ENCODE peak calls at places on chromosomes 16 and 17, in ten cellular contexts. K is A172; Q is activated T-cell treated with anti-CD3 and anti-CD28 coated beads, Interleukin-2, amount 50 U/mL, for 1 hour; G is amniotic stem cell; V is mucosa of descending colon; P is fibroblast of pulmonary artery; O is adipocyte; H is brain microvascular endothelial cell; X is stimulated activated CD8-positive, alpha-beta memory T cell treated with anti-CD3 and anti-CD28 coated beads, Interleukin-12 subunit alpha, Interleukin-12 subunit beta, amount 100 ng/mL, for 1 hour; L is GM20000. B is an unnamed sample.

GRCh38 chr17:4858068-4858879 is 25.1 kb downstream of the MINK1 start:
- DNase-seq in K (no peak), Q (no peak), G (no peak), V (no peak), P (peak), O (no peak), H (no peak), X (no peak), L (no peak), B (peak)

GRCh38 chr16:52440248-52440647 is 106.7 kb downstream of the TOX3 start:
- DNase-seq in K (no peak), Q (no peak), G (no peak), V (no peak), P (no peak), O (no peak), H (no peak), X (no peak), L (no peak), B (no peak)

GRCh38 chr17:18356624-18357023 is 6.7 kb downstream of the SHMT1 start:
- DNase-seq in K (no peak), Q (no peak), G (no peak), V (peak), P (peak), O (peak), H (no peak), X (no peak), L (no peak), B (peak)

GRCh38 chr17:47744168-47745036 is 11.4 kb downstream of the TBX21 start:
- DNase-seq in K (no peak), Q (no peak), G (no peak), V (no peak), P (no peak), O (no peak), H (no peak), X (no peak), L (no peak), B (no peak)

GRCh38 chr16:79600636-79601091 is at the start of gene MAF:
- DNase-seq in K (peak), Q (peak), G (no peak), V (peak), P (peak), O (peak), H (peak), X (peak), L (peak), B (peak)

GRCh38 chr16:86511317-86512161 is 1.2 kb downstream of the FOXF1 start:
- DNase-seq in K (no peak), Q (no peak), G (no peak), V (no peak), P (no peak), O (peak), H (no peak), X (no peak), L (no peak), B (no peak)

GRCh38 chr17:68694791-68695485 is 93.8 kb upstream of the FAM20A start:
- DNase-seq in K (peak), Q (no peak), G (no peak), V (no peak), P (peak), O (no peak), H (no peak), X (no peak), L (no peak), B (no peak)

GRCh38 chr16:86665319-86665675 is 86.9 kb downstream of the FOXL1 start:
- DNase-seq in K (peak), Q (no peak), G (no peak), V (no peak), P (peak), O (peak), H (peak), X (no peak), L (no peak), B (peak)

GRCh38 chr16:66603537-66604375 is 748 bp upstream of the CMTM3 start:
- DNase-seq in K (peak), Q (peak), G (no peak), V (peak), P (peak), O (no peak), H (peak), X (peak), L (peak), B (peak)

GRCh38 chr16:65095090-65095728 is 26.7 kb downstream of the CDH11 start:
- DNase-seq in K (no peak), Q (no peak), G (no peak), V (no peak), P (no peak), O (no peak), H (no peak), X (no peak), L (no peak), B (no peak)

GRCh38 chr16:56669005-56669839 is at the start of gene MT1H:
- DNase-seq in K (no peak), Q (no peak), G (no peak), V (peak), P (no peak), O (no peak), H (no peak), X (no peak), L (no peak), B (no peak)

GRCh38 chr17:80706454-80706853 is 161.8 kb downstream of the RPTOR start:
- DNase-seq in K (no peak), Q (no peak), G (no peak), V (no peak), P (no peak), O (no peak), H (no peak), X (no peak), L (no peak), B (no peak)

GRCh38 chr17:32494621-32495346 is 8.0 kb downstream of the CDK5R1 start:
- DNase-seq in K (peak), Q (no peak), G (no peak), V (no peak), P (no peak), O (no peak), H (no peak), X (no peak), L (no peak), B (no peak)

GRCh38 chr17:27958708-27959381 is 65.7 kb upstream of the LYRM9 start:
- DNase-seq in K (no peak), Q (no peak), G (no peak), V (no peak), P (no peak), O (no peak), H (no peak), X (no peak), L (no peak), B (no peak)

GRCh38 chr16:62732101-62732500 is 695.9 kb upstream of the CDH8 start:
- DNase-seq in K (no peak), Q (no peak), G (no peak), V (no peak), P (no peak), O (no peak), H (no peak), X (no peak), L (no peak), B (no peak)

GRCh38 chr16:75943705-75944514 is 217.6 kb upstream of the CPHXL start:
- DNase-seq in K (no peak), Q (no peak), G (no peak), V (peak), P (no peak), O (no peak), H (no peak), X (no peak), L (no peak), B (no peak)

GRCh38 chr17:40355123-40355803 is 9.3 kb downstream of the GJD3 start:
- DNase-seq in K (peak), Q (peak), G (no peak), V (peak), P (peak), O (peak), H (no peak), X (peak), L (peak), B (peak)

GRCh38 chr16:71917900-71918299 is 22.6 kb downstream of the IST1 start:
- DNase-seq in K (peak), Q (no peak), G (peak), V (no peak), P (peak), O (peak), H (peak), X (no peak), L (no peak), B (peak)

GRCh38 chr16:2038359-2039285 is 9.0 kb downstream of the NTHL1 start:
- DNase-seq in K (no peak), Q (no peak), G (no peak), V (no peak), P (no peak), O (no peak), H (no peak), X (no peak), L (no peak), B (no peak)

GRCh38 chr17:27085517-27085916 is 208.4 kb upstream of the WSB1 start:
- DNase-seq in K (no peak), Q (no peak), G (no peak), V (no peak), P (no peak), O (no peak), H (no peak), X (no peak), L (no peak), B (no peak)

GRCh38 chr17:6269474-6269873 is 165.4 kb downstream of the AIPL1 start:
- DNase-seq in K (peak), Q (no peak), G (peak), V (peak), P (peak), O (peak), H (peak), X (no peak), L (peak), B (no peak)